ENCODE peak calls at places on chromosome 1, in eight cellular contexts. Z is activated gamma-delta T cell treated with Interleukin-2 at 50 U/mL for 16 hours; Y is KBM-7; S is NCI-H345; L is activated CD4-positive, alpha-beta T cell treated with anti-CD3 and anti-CD28 coated beads, Interleukin-2, amount 50 U/mL, for 1 hour; K is stimulated activated CD8-positive, alpha-beta memory T cell treated with anti-CD3 and anti-CD28 coated beads, Interleukin-7, amount 100 ng/mL, for 24 hours; V is HS-5; J is WTC11. H is an unnamed sample.

GRCh38 chr1:29784276-29785136 is 548.2 kb downstream of the PTPRU start:
- DNase-seq in Z (no peak), Y (no peak), S (no peak), L (no peak), K (no peak), V (no peak), J (no peak), H (no peak)

GRCh38 chr1:983736-984475 is 2.0 kb upstream of the PERM1 start:
- DNase-seq in Z (peak; percentile 58), Y (no peak), S (peak; percentile 19), L (peak; percentile 65), K (peak; percentile 48), V (no peak), J (peak; percentile 85), H (no peak)

GRCh38 chr1:171173069-171173468 is 12.0 kb upstream of the FMO2 start:
- DNase-seq in Z (no peak), Y (no peak), S (no peak), L (no peak), K (no peak), V (no peak), J (no peak), H (no peak)

GRCh38 chr1:118081387-118081786 is 103.6 kb downstream of the SPAG17 start:
- DNase-seq in Z (no peak), Y (no peak), S (no peak), L (no peak), K (no peak), V (no peak), J (no peak), H (no peak)

GRCh38 chr1:116667577-116668105 is at the start of gene IGSF3:
- DNase-seq in Z (peak; percentile 13), Y (peak; percentile 73), S (peak; percentile 84), L (peak; percentile 25), K (peak; percentile 12), V (no peak), J (peak; percentile 82), H (peak; percentile 71)

GRCh38 chr1:234933475-234933874 is 195.2 kb downstream of the TOMM20 start:
- DNase-seq in Z (no peak), Y (no peak), S (no peak), L (no peak), K (no peak), V (no peak), J (no peak), H (no peak)

GRCh38 chr1:54129858-54130257 is 22.9 kb downstream of the CDCP2 start:
- DNase-seq in Z (no peak), Y (no peak), S (no peak), L (no peak), K (no peak), V (no peak), J (no peak), H (no peak)

GRCh38 chr1:119080586-119080985 is 59.9 kb downstream of the WARS2 start:
- DNase-seq in Z (no peak), Y (no peak), S (no peak), L (no peak), K (no peak), V (peak; percentile 65), J (peak; percentile 19), H (no peak)

GRCh38 chr1:153509729-153510354 is 25.9 kb downstream of the S100A6 start:
- DNase-seq in Z (peak; percentile 64), Y (peak; percentile 73), S (peak; percentile 78), L (peak; percentile 64), K (peak; percentile 51), V (no peak), J (peak; percentile 62), H (no peak)

GRCh38 chr1:155012052-155012546 is 9.5 kb downstream of the ZBTB7B start:
- DNase-seq in Z (no peak), Y (peak; percentile 49), S (peak; percentile 74), L (no peak), K (no peak), V (no peak), J (peak; percentile 88), H (no peak)

GRCh38 chr1:171585715-171586114 is 36.3 kb upstream of the MYOCOS start:
- DNase-seq in Z (no peak), Y (no peak), S (no peak), L (no peak), K (no peak), V (no peak), J (no peak), H (no peak)

GRCh38 chr1:149846042-149846441 is 53.3 kb upstream of the BOLA1 start:
- DNase-seq in Z (no peak), Y (no peak), S (no peak), L (no peak), K (no peak), V (no peak), J (no peak), H (no peak)

GRCh38 chr1:218642033-218642954 is 297.2 kb downstream of the TGFB2 start:
- DNase-seq in Z (no peak), Y (no peak), S (no peak), L (no peak), K (no peak), V (no peak), J (no peak), H (no peak)

H was measured in mesothelial cell of epicardium.